ENCODE peak calls at places on chromosomes 13 and 19, in four cellular contexts. One of them, this sample, is unnamed.

GRCh38 chr13:44147222-44147621 is 226.4 kb upstream of the SERP2 start:
- DNase-seq in stomach: no peak
- DNase-seq in AG10803: no peak
- DNase-seq in pancreas: no peak
- DNase-seq in this sample: no peak

GRCh38 chr19:17775245-17775927 is 19.6 kb upstream of the B3GNT3 start:
- DNase-seq in stomach: peak; percentile 42
- DNase-seq in AG10803: peak; percentile 9
- DNase-seq in pancreas: no peak
- DNase-seq in this sample: no peak

GRCh38 chr13:109215377-109215776 is 571.0 kb downstream of the IRS2 start:
- DNase-seq in stomach: no peak
- DNase-seq in AG10803: no peak
- DNase-seq in pancreas: no peak
- DNase-seq in this sample: no peak

GRCh38 chr19:18415177-18415867 is 3.9 kb upstream of the SSBP4 start:
- DNase-seq in pancreas: peak; percentile 55
- DNase-seq in AG10803: peak; percentile 88
- DNase-seq in stomach: no peak
- DNase-seq in this sample: no peak

GRCh38 chr19:4362038-4362828 is 18.9 kb downstream of the MPND start:
- DNase-seq in AG10803: no peak
- DNase-seq in pancreas: no peak
- DNase-seq in stomach: no peak
- DNase-seq in this sample: no peak

GRCh38 chr13:109836629-109837607 is 50.5 kb upstream of the IRS2 start:
- DNase-seq in stomach: peak; percentile 56
- DNase-seq in pancreas: no peak
- DNase-seq in AG10803: no peak
- DNase-seq in this sample: peak; percentile 48

GRCh38 chr13:26025771-26026170 is 26.0 kb downstream of the SHISA2 start:
- DNase-seq in AG10803: no peak
- DNase-seq in stomach: no peak
- DNase-seq in pancreas: no peak
- DNase-seq in this sample: no peak

GRCh38 chr13:49560270-49561063 is 24.9 kb downstream of the RCBTB1 start:
- DNase-seq in AG10803: no peak
- DNase-seq in pancreas: peak; percentile 65
- DNase-seq in stomach: peak; percentile 74
- DNase-seq in this sample: peak; percentile 29

GRCh38 chr19:3575260-3575741 is 2.6 kb downstream of the HMG20B start:
- DNase-seq in AG10803: no peak
- DNase-seq in pancreas: no peak
- DNase-seq in stomach: peak; percentile 42
- DNase-seq in this sample: no peak

GRCh38 chr13:99299545-99300341 is 7.5 kb downstream of the GPR183 start:
- DNase-seq in AG10803: no peak
- DNase-seq in stomach: no peak
- DNase-seq in pancreas: no peak
- DNase-seq in this sample: no peak

GRCh38 chr19:8366121-8366581 is 2.2 kb downstream of the ANGPTL4 start:
- DNase-seq in stomach: no peak
- DNase-seq in pancreas: peak; percentile 65
- DNase-seq in AG10803: no peak
- DNase-seq in this sample: no peak

GRCh38 chr13:40375522-40376171 is 290.8 kb downstream of the FOXO1 start:
- DNase-seq in pancreas: no peak
- DNase-seq in AG10803: no peak
- DNase-seq in stomach: no peak
- DNase-seq in this sample: no peak

GRCh38 chr13:106233336-106233735 is 302.1 kb downstream of the EFNB2 start:
- DNase-seq in stomach: no peak
- DNase-seq in pancreas: no peak
- DNase-seq in AG10803: no peak
- DNase-seq in this sample: no peak

GRCh38 chr13:50085063-50085462 is 69.8 kb downstream of the KCNRG start:
- DNase-seq in AG10803: no peak
- DNase-seq in pancreas: no peak
- DNase-seq in stomach: no peak
- DNase-seq in this sample: no peak

GRCh38 chr19:13621413-13621812 is 115.1 kb upstream of the CACNA1A start:
- DNase-seq in stomach: no peak
- DNase-seq in AG10803: peak; percentile 80
- DNase-seq in pancreas: no peak
- DNase-seq in this sample: peak; percentile 68

GRCh38 chr19:4007836-4008539 is 452 bp downstream of the PIAS4 start:
- DNase-seq in AG10803: no peak
- DNase-seq in pancreas: peak; percentile 66
- DNase-seq in stomach: no peak
- DNase-seq in this sample: no peak

GRCh38 chr19:40807147-40808020 is 8.4 kb downstream of the EGLN2 start:
- DNase-seq in pancreas: no peak
- DNase-seq in stomach: no peak
- DNase-seq in AG10803: no peak
- DNase-seq in this sample: no peak

GRCh38 chr19:47885067-47885463 is 1.1 kb downstream of the SULT2A1 start:
- DNase-seq in AG10803: no peak
- DNase-seq in stomach: no peak
- DNase-seq in pancreas: no peak
- DNase-seq in this sample: no peak

GRCh38 chr13:93522486-93522885 is 295.9 kb downstream of the GPC6 start:
- DNase-seq in AG10803: peak; percentile 45
- DNase-seq in pancreas: no peak
- DNase-seq in stomach: no peak
- DNase-seq in this sample: no peak

GRCh38 chr13:26497991-26498423 is 59.5 kb upstream of the WASF3 start:
- DNase-seq in stomach: no peak
- DNase-seq in AG10803: peak; percentile 96
- DNase-seq in pancreas: no peak
- DNase-seq in this sample: no peak

GRCh38 chr13:43132228-43132627 is 108.8 kb downstream of the DNAJC15 start:
- DNase-seq in AG10803: no peak
- DNase-seq in pancreas: no peak
- DNase-seq in stomach: peak; percentile 40
- DNase-seq in this sample: peak; percentile 10

GRCh38 chr13:89695343-89696257 is 1651.9 kb upstream of the MIR17HG start:
- DNase-seq in stomach: peak; percentile 39
- DNase-seq in pancreas: no peak
- DNase-seq in AG10803: peak; percentile 8
- DNase-seq in this sample: peak; percentile 35

GRCh38 chr13:46521486-46521885 is 31.5 kb upstream of the LRCH1 start:
- DNase-seq in AG10803: no peak
- DNase-seq in pancreas: no peak
- DNase-seq in stomach: no peak
- DNase-seq in this sample: no peak

GRCh38 chr13:66341038-66341437 is 889.1 kb downstream of the PCDH9 start:
- DNase-seq in pancreas: no peak
- DNase-seq in stomach: no peak
- DNase-seq in AG10803: no peak
- DNase-seq in this sample: no peak

GRCh38 chr13:97342936-97343335 is 91.0 kb upstream of the RAP2A start:
- DNase-seq in AG10803: no peak
- DNase-seq in stomach: no peak
- DNase-seq in pancreas: no peak
- DNase-seq in this sample: no peak

GRCh38 chr19:16649734-16650133 is 10.2 kb downstream of the SMIM7 start:
- DNase-seq in pancreas: no peak
- DNase-seq in AG10803: peak; percentile 24
- DNase-seq in stomach: no peak
- DNase-seq in this sample: no peak

GRCh38 chr19:54660306-54660705 is 2.5 kb upstream of the LILRB4 start:
- DNase-seq in AG10803: no peak
- DNase-seq in stomach: no peak
- DNase-seq in pancreas: no peak
- DNase-seq in this sample: no peak

GRCh38 chr19:42065051-42065450 is 5.0 kb downstream of the GRIK5 start:
- DNase-seq in stomach: no peak
- DNase-seq in pancreas: no peak
- DNase-seq in AG10803: no peak
- DNase-seq in this sample: no peak

GRCh38 chr19:53463263-53463662 is 4.3 kb upstream of the ZNF813 start:
- DNase-seq in pancreas: peak; percentile 37
- DNase-seq in AG10803: peak; percentile 5
- DNase-seq in stomach: no peak
- DNase-seq in this sample: no peak

GRCh38 chr13:60356970-60357369 is 40.0 kb upstream of the TDRD3 start:
- DNase-seq in AG10803: no peak
- DNase-seq in pancreas: no peak
- DNase-seq in stomach: no peak
- DNase-seq in this sample: no peak

GRCh38 chr13:19818223-19818842 is 35.6 kb upstream of the PSPC1 start:
- DNase-seq in pancreas: peak; percentile 29
- DNase-seq in stomach: peak; percentile 45
- DNase-seq in AG10803: no peak
- DNase-seq in this sample: no peak

GRCh38 chr19:6521718-6522646 is 8.8 kb upstream of the TNFSF9 start:
- DNase-seq in AG10803: no peak
- DNase-seq in pancreas: no peak
- DNase-seq in stomach: peak; percentile 46
- DNase-seq in this sample: peak; percentile 88

GRCh38 chr13:100660761-100661160 is 13.8 kb downstream of the TMTC4 start:
- DNase-seq in AG10803: no peak
- DNase-seq in stomach: no peak
- DNase-seq in pancreas: no peak
- DNase-seq in this sample: no peak
- H3K4me3 ChIP-seq in AG10803: no peak overlapping the region
- H3K4me3 ChIP-seq in stomach: no peak overlapping the region
- H3K4me3 ChIP-seq in pancreas: no peak overlapping the region
- H3K4me3 ChIP-seq in this sample: no peak overlapping the region

DNA sequence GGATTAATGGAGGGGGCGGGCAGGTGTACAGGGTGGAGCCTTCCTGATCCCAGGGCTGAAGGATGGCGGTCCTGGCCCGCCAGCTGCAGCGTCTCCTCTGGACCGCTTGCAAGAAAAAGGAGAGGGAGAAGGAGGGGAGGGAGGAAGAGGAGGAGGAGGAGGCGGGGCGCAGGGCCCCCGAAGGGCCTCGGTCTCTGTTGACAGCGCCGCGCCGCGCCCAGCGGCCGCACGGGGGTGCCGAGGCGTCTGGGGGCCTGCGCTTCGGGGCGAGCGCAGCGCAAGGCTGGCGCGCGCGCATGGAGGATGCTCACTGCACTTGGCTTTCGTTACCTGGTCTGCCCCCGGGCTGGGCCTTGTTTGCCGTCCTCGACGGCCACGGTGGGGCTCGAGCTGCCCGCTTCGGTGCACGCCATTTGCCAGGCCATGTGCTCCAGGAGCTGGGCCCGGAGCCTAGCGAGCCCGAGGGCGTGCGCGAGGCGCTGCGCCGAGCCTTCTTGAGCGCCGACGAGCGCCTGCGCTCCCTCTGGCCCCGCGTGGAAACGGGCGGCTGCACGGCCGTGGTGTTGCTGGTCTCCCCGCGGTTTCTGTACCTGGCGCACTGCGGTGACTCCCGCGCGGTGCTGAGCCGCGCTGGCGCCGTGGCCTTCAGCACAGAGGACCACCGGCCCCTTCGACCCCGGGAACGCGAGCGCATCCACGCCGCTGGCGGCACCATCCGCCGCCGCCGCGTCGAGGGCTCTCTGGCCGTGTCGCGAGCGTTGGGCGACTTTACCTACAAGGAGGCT is at the start of gene PPM1N:
- DNase-seq in pancreas: no peak
- DNase-seq in stomach: no peak
- DNase-seq in AG10803: peak; percentile 19
- DNase-seq in this sample: no peak
- TF ChIP-seq CTCF in pancreas: no peak
- TF ChIP-seq CTCF in stomach: no peak
- TF ChIP-seq CTCF in AG10803: no peak
- TF ChIP-seq CTCF in this sample: no peak

GRCh38 chr19:50327461-50328256 is 1.5 kb downstream of the KCNC3 start:
- DNase-seq in AG10803: no peak
- DNase-seq in pancreas: peak; percentile 52
- DNase-seq in stomach: no peak
- DNase-seq in this sample: no peak

GRCh38 chr19:50328257-50329145 is 676 bp downstream of the KCNC3 start:
- DNase-seq in stomach: no peak
- DNase-seq in AG10803: peak; percentile 4
- DNase-seq in pancreas: peak; percentile 66
- DNase-seq in this sample: no peak

GRCh38 chr19:50331187-50332013 is 2.2 kb upstream of the KCNC3 start:
- DNase-seq in pancreas: peak; percentile 38
- DNase-seq in AG10803: no peak
- DNase-seq in stomach: no peak
- DNase-seq in this sample: no peak

GRCh38 chr19:50330365-50331078 is 1.3 kb upstream of the KCNC3 start:
- DNase-seq in stomach: peak; percentile 78
- DNase-seq in pancreas: peak; percentile 94
- DNase-seq in AG10803: peak; percentile 19
- DNase-seq in this sample: no peak

DNA sequence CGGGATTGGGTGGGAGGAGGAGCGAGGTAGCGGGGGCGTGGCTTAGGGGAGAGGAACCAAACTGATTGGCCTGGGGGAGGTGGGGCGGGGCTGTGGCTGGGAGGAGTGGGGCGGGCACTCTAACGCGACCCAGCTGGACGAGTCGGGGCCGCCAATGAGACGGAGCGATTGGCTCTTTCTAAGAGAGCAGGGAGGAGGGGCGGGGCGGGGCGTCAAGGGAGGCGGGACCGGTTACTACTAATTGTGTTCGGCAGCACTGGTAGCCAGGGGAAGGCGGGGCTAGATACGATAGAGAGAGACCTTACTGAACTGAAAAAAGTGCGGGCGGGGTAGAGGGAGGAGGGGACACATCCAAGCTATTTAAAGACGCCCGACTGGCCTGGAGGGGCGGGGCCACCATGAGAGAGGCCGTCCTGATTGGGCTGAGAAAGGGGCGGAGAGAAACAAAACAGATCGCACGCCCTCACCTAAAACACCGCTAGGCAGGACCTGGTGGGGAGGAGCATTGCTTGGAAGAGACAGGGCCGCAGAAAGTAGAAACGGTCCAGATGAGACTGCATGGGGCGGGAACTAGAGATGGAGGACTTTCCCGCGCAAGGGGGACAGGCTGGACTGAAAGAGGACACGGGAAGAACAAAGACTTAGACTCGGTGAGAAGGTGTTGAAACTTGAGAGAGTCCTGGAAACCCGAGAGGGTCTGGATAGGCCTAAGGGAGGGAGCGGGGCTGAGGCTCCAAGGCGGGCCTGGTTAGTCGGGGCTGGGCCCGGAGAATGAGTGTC is at the start of gene KCNC3:
- DNase-seq in pancreas: peak; percentile 100
- DNase-seq in stomach: peak; percentile 99
- DNase-seq in AG10803: peak; percentile 93
- DNase-seq in this sample: peak; percentile 93
- H3K4me3 ChIP-seq in pancreas: peak within 1 kb of the TSS; percentile 50
- H3K4me3 ChIP-seq in stomach: peak within 1 kb of the TSS; percentile 27
- H3K4me3 ChIP-seq in AG10803: peak within 1 kb of the TSS; percentile 37
- H3K4me3 ChIP-seq in this sample: peak within 1 kb of the TSS; percentile 70

DNA sequence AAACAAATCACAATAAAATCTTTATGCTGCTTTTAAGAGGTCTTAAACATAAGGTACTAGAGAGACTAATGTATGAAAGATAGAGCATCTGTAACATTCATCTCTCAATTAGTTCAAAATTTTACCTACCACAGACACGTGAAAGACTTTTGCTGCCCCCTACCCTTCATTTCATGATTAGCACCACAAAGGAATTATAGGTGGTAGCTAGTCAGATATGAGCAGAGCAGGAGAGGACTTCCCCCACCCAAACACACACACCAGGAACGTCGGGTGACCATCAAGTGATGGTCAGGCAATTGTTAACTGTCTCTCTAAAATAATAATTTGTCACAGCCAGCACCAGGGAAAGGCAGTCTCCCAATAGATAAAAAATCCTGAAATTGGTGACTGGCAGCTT is 1531.7 kb upstream of the SPRY2 start:
- DNase-seq in stomach: no peak
- DNase-seq in pancreas: no peak
- DNase-seq in AG10803: no peak
- DNase-seq in this sample: no peak
- TF ChIP-seq CTCF in stomach: no peak
- TF ChIP-seq CTCF in pancreas: no peak
- TF ChIP-seq CTCF in AG10803: no peak
- TF ChIP-seq CTCF in this sample: peak; percentile 77